ENCODE peak calls at places on chromosome 22, in ten cellular contexts. U, Y, G, N, Z, J, M, Q, S and L are unnamed samples.

GRCh38 chr22:46613606-46613997 is 6.6 kb upstream of the GRAMD4 start:
- DNase-seq in Z (no peak), N (no peak), S (no peak), M (no peak), U (no peak), J (no peak), Y (no peak), G (no peak), Q (no peak), L (peak; percentile 45)

GRCh38 chr22:35834080-35834479 is 116.4 kb downstream of the APOL5 start:
- DNase-seq in N (no peak), Z (no peak), Q (peak; percentile 81), Y (no peak), S (no peak), U (no peak), J (no peak), M (no peak), G (no peak), L (no peak)

GRCh38 chr22:20414450-20414849 is 20.5 kb downstream of the ZNF74 start:
- DNase-seq in Y (no peak), N (no peak), S (no peak), G (no peak), Q (no peak), Z (no peak), J (no peak), M (no peak), U (no peak), L (no peak)

GRCh38 chr22:19865141-19865829 is 10.6 kb upstream of the GNB1L start:
- DNase-seq in M (no peak), S (no peak), Q (no peak), U (no peak), J (no peak), Z (no peak), N (no peak), G (no peak), Y (no peak), L (no peak)

GRCh38 chr22:29559853-29560252 is 6.3 kb upstream of the THOC5 start:
- DNase-seq in Y (no peak), N (no peak), S (no peak), M (no peak), U (no peak), J (no peak), Q (no peak), Z (no peak), G (no peak), L (no peak)

GRCh38 chr22:39472570-39473556 is 16.1 kb downstream of the MGAT3 start:
- DNase-seq in Q (peak; percentile 98), U (no peak), Y (no peak), N (no peak), M (no peak), S (no peak), G (no peak), Z (peak; percentile 8), J (no peak), L (no peak)

GRCh38 chr22:46941958-46942815 is 179.7 kb downstream of the TBC1D22A start:
- DNase-seq in Z (no peak), U (no peak), G (no peak), M (no peak), S (no peak), Q (no peak), N (peak; percentile 50), Y (no peak), J (no peak), L (no peak)

GRCh38 chr22:37545703-37546435 is 14.4 kb upstream of the CDC42EP1 start:
- DNase-seq in S (peak; percentile 54), U (peak; percentile 79), G (no peak), Q (no peak), Z (no peak), M (no peak), J (no peak), N (no peak), Y (peak; percentile 30), L (no peak)

GRCh38 chr22:40057652-40058051 is 62.9 kb downstream of the FAM83F start:
- DNase-seq in G (no peak), N (no peak), Z (no peak), S (no peak), U (no peak), M (no peak), J (no peak), Q (no peak), Y (no peak), L (no peak)

GRCh38 chr22:28341001-28341400 is 338.6 kb downstream of the TTC28 start:
- DNase-seq in Y (no peak), Q (no peak), M (no peak), U (no peak), S (no peak), N (no peak), G (no peak), Z (no peak), J (no peak), L (no peak)